ENCODE peak calls at places on chromosomes 5 and 9, in five cellular contexts. One of them, this sample, is unnamed. For H3K4me1, the result is how much of the 10 kb centered on the place peaks cover.

GRCh38 chr5:9549941-9550340 is 4.1 kb upstream of the SEMA5A start:
- DNase-seq in H1: no peak
- DNase-seq in transverse colon: no peak
- DNase-seq in A549: no peak
- DNase-seq in HepG2: no peak
- DNase-seq in this sample: no peak

GRCh38 chr5:106699198-106699597 is 971.5 kb downstream of the EFNA5 start:
- DNase-seq in A549: no peak
- DNase-seq in HepG2: no peak
- DNase-seq in transverse colon: no peak
- DNase-seq in H1: peak
- DNase-seq in this sample: no peak

GRCh38 chr5:151075698-151076331 is 5.0 kb downstream of the TNIP1 start:
- DNase-seq in transverse colon: peak
- DNase-seq in A549: no peak
- DNase-seq in HepG2: no peak
- DNase-seq in H1: no peak
- DNase-seq in this sample: peak

GRCh38 chr9:85859751-85860150 is 81.2 kb upstream of the NAA35 start:
- DNase-seq in transverse colon: no peak
- DNase-seq in H1: no peak
- DNase-seq in HepG2: no peak
- DNase-seq in A549: no peak
- DNase-seq in this sample: no peak

GRCh38 chr5:109825450-109825849 is 135.7 kb downstream of the MAN2A1 start:
- DNase-seq in HepG2: peak
- DNase-seq in H1: no peak
- DNase-seq in A549: no peak
- DNase-seq in transverse colon: no peak
- DNase-seq in this sample: no peak

GRCh38 chr5:163506726-163507125 is 1.3 kb downstream of the MAT2B start:
- DNase-seq in HepG2: no peak
- DNase-seq in H1: no peak
- DNase-seq in transverse colon: no peak
- DNase-seq in A549: no peak
- DNase-seq in this sample: no peak

GRCh38 chr5:16480821-16481538 is 15.4 kb upstream of the ZNF622 start:
- DNase-seq in transverse colon: no peak
- DNase-seq in A549: no peak
- DNase-seq in HepG2: no peak
- DNase-seq in H1: no peak
- DNase-seq in this sample: no peak

GRCh38 chr5:29800752-29801151 is 1392.7 kb upstream of the CDH6 start:
- DNase-seq in transverse colon: no peak
- DNase-seq in A549: no peak
- DNase-seq in H1: no peak
- DNase-seq in HepG2: peak
- DNase-seq in this sample: no peak

GRCh38 chr5:58466939-58467338 is 7.1 kb upstream of the PLK2 start:
- DNase-seq in H1: no peak
- DNase-seq in HepG2: no peak
- DNase-seq in transverse colon: peak
- DNase-seq in A549: peak
- DNase-seq in this sample: peak

GRCh38 chr5:9295466-9295801 is 250.4 kb downstream of the SEMA5A start:
- DNase-seq in H1: no peak
- DNase-seq in HepG2: no peak
- DNase-seq in transverse colon: no peak
- DNase-seq in A549: no peak
- DNase-seq in this sample: no peak

GRCh38 chr9:89410709-89411111 is 87.2 kb downstream of the SEMA4D start:
- DNase-seq in transverse colon: no peak
- DNase-seq in A549: no peak
- DNase-seq in HepG2: no peak
- DNase-seq in H1: no peak
- DNase-seq in this sample: no peak

GRCh38 chr9:102461441-102461840 is 533.7 kb upstream of the CYLC2 start:
- DNase-seq in H1: no peak
- DNase-seq in transverse colon: no peak
- DNase-seq in A549: no peak
- DNase-seq in HepG2: no peak
- DNase-seq in this sample: no peak

GRCh38 chr9:27528278-27528885 is 1.2 kb downstream of the MOB3B start:
- DNase-seq in HepG2: no peak
- DNase-seq in transverse colon: peak
- DNase-seq in H1: peak
- DNase-seq in A549: no peak
- DNase-seq in this sample: peak

GRCh38 chr5:77952811-77953210 is 176.7 kb upstream of the TBCA start:
- DNase-seq in H1: no peak
- DNase-seq in transverse colon: no peak
- DNase-seq in A549: no peak
- DNase-seq in HepG2: no peak
- DNase-seq in this sample: no peak

GRCh38 chr5:82355921-82356454 is 77.8 kb upstream of the RPS23 start:
- DNase-seq in H1: no peak
- DNase-seq in transverse colon: no peak
- DNase-seq in HepG2: no peak
- DNase-seq in A549: no peak
- DNase-seq in this sample: no peak

GRCh38 chr9:83570359-83570758 is 32.2 kb upstream of the FRMD3 start:
- DNase-seq in transverse colon: no peak
- DNase-seq in A549: no peak
- DNase-seq in HepG2: no peak
- DNase-seq in H1: no peak
- DNase-seq in this sample: no peak

GRCh38 chr5:180605554-180606214 is 14.4 kb upstream of the SCGB3A1 start:
- DNase-seq in H1: peak
- DNase-seq in HepG2: peak
- DNase-seq in transverse colon: peak
- DNase-seq in A549: peak
- DNase-seq in this sample: peak

GRCh38 chr9:76608562-76609254 is 149.7 kb downstream of the GCNT1 start:
- DNase-seq in transverse colon: no peak
- DNase-seq in HepG2: no peak
- DNase-seq in H1: no peak
- DNase-seq in A549: no peak
- DNase-seq in this sample: no peak
- H3K4me1 ChIP-seq in transverse colon: under half
- H3K4me1 ChIP-seq in HepG2: under half
- H3K4me1 ChIP-seq in H1: under half
- H3K4me1 ChIP-seq in A549: under half
- H3K4me1 ChIP-seq in this sample: under half

DNA sequence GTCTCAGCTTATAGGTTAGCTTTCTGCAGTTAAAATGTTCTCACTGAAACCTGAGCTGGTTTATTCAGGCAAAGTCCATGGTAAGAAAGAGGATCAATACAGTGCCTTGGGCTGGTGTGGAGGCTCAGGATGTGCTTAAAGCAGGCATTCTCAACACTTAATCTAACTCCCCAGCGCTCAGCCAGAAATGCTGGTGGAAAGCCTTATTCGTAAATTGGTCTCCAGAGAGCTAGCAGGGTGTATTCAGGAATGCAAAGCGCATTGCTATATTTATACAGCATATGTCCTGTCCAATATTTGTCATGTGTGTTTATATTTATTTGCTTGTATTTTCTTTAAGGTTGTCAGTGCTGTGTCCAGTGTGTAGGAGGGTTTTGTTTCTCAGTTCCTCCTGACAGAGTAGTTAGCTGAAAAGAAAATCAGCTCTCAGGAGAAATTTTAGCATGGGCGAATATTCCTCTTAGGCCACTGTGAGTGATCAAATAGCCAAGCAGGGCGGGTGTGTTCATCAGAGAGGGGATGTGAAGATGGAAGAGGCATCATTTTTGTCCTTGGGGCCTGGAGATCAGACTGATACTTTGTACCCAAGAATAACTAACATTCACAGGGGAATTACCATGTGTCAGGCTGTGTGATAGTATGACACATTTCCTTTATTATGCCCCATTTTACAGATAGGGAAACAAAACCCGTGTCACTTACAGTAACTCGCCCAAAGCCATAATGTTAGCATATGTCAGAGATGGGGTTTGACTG is 65.8 kb downstream of the DOCK2 start:
- DNase-seq in HepG2: no peak
- DNase-seq in transverse colon: no peak
- DNase-seq in H1: no peak
- DNase-seq in A549: no peak
- DNase-seq in this sample: no peak
- TF ChIP-seq EP300 in HepG2: no peak
- TF ChIP-seq EP300 in transverse colon: no peak
- TF ChIP-seq EP300 in H1: no peak
- TF ChIP-seq EP300 in A549: no peak
- TF ChIP-seq EP300 in this sample: no peak

DNA sequence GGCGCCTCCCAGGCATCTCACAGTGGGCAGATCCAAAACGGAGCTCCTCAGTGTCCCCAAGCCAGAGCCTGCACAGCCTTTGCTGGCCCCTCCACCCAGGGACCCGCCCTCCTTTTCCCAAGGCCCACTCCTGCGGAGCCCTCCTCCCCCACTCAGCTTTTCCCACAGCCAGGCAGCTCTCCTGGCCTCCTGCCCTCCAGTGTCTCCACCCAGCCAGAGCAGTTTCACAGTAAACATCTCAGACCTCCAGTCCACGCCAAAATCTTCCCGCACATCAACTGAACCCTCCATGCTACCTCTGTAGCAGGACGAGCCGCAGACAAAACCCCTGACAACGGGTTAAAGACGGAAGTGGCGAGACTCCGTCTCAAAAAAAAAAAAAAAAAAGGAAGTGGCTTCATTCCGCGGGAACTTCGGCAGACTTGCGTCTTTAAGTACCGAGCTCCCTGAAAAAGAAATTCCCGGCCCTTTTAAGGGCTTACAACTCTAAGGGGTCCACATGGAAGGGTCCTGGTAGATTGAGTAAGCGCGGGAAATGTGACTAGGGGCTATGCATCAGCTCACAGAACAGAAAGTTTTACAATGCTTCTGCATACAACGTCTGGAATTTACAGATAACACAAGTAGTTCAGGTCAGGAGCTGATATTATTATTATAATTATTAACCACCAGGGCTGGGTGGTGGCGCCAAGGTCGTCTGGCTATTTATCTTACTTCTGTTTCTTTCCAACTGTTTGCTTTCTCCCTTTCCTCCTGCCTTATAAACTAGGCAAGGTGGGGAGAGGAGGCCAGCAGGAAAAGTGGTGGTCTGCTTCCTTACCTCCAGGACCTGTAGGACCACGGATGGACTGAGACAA is 11.4 kb upstream of the GRIN1 start:
- DNase-seq in A549: no peak
- DNase-seq in transverse colon: peak
- DNase-seq in H1: no peak
- DNase-seq in HepG2: peak
- DNase-seq in this sample: peak
- TF ChIP-seq POLR2A in A549: no peak
- TF ChIP-seq POLR2A in transverse colon: no peak
- TF ChIP-seq POLR2A in H1: no peak
- TF ChIP-seq POLR2A in HepG2: no peak
- TF ChIP-seq POLR2A in this sample: no peak

GRCh38 chr5:59522201-59522831 is 371.2 kb downstream of the PDE4D start:
- DNase-seq in A549: no peak
- DNase-seq in transverse colon: no peak
- DNase-seq in HepG2: no peak
- DNase-seq in H1: no peak
- DNase-seq in this sample: no peak

GRCh38 chr5:59525310-59525709 is 368.2 kb downstream of the PDE4D start:
- DNase-seq in HepG2: peak
- DNase-seq in transverse colon: no peak
- DNase-seq in A549: no peak
- DNase-seq in H1: no peak
- DNase-seq in this sample: no peak

GRCh38 chr5:59517926-59518585 is 375.5 kb downstream of the PDE4D start:
- DNase-seq in A549: peak
- DNase-seq in transverse colon: no peak
- DNase-seq in HepG2: no peak
- DNase-seq in H1: no peak
- DNase-seq in this sample: no peak

DNA sequence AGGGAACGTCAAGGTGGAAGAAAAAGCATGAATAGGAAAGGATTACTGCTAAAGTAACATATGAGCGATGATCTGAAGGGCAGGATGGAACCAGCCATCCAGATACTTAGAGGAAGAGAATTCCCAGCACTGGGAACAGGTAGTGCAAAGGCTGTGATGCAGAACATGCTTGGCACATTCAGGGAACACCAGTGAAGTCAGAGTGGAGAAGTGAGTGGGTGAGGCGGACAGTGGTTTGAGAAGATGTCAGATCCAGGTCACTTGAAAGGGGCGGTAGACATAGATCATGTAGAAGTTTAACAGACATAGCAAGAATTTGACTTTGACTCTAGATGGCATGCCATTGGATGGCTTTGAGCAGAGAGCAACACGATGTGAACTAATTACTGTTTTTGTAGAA is 374.2 kb downstream of the PDE4D start:
- DNase-seq in HepG2: no peak
- DNase-seq in H1: no peak
- DNase-seq in A549: no peak
- DNase-seq in transverse colon: no peak
- DNase-seq in this sample: no peak
- H3K4me1 ChIP-seq in HepG2: under half
- H3K4me1 ChIP-seq in H1: under half
- H3K4me1 ChIP-seq in A549: half or more
- H3K4me1 ChIP-seq in transverse colon: under half
- H3K4me1 ChIP-seq in this sample: under half

GRCh38 chr5:38809388-38810359 is 36.1 kb upstream of the OSMR start:
- DNase-seq in A549: peak
- DNase-seq in H1: peak
- DNase-seq in transverse colon: peak
- DNase-seq in HepG2: peak
- DNase-seq in this sample: peak
- TF ChIP-seq EP300 in A549: no peak
- TF ChIP-seq EP300 in H1: no peak
- TF ChIP-seq EP300 in transverse colon: no peak
- TF ChIP-seq EP300 in HepG2: no peak
- TF ChIP-seq EP300 in this sample: no peak

DNA sequence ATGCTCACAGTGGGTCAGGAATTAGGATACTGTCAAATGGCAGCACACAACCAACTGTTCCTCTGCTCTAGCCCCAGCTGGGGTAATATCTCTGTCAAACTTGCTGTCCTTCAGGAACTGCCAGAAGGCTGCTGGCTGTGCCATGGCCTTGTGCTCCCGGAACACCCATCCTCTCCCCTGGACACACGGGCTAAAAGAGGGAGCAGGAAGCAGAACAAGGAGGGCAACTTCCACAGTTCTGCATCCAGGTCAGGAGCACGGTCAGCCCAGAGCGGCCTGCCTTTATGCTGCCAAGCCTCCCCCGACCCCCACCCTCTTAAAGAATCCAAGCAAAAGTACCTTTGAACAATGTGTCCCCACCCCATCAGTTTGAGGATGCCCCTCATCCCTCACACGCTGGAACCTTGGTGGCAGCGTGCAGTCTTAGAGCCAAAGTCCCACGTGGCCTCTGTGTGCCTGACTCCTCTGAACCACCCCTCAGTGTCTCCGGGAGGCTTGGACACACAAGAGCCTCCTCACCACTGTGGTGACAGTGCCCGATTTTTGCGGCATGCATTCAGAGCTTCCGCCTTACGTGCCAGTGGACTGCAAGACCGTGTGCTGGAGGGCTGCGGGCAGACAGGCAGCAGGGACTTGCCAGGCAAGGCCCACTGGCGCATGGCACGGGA is 60.7 kb downstream of the PSMB7 start:
- DNase-seq in H1: no peak
- DNase-seq in HepG2: no peak
- DNase-seq in transverse colon: no peak
- DNase-seq in A549: no peak
- DNase-seq in this sample: no peak
- TF ChIP-seq POLR2A in H1: no peak
- TF ChIP-seq POLR2A in HepG2: no peak
- TF ChIP-seq POLR2A in transverse colon: no peak
- TF ChIP-seq POLR2A in A549: no peak
- TF ChIP-seq POLR2A in this sample: no peak

This sample was measured in stomach.